ENCODE peak calls at places on chromosomes 6 and 20, in five cellular contexts. D is iris pigment epithelial cell, U is T-cell, B is GDM1, F is NCI-H510A treated with DMSO at 0.1 percent for 48 hours. L is an unnamed sample.

GRCh38 chr6:75563032-75563431 is 38.6 kb upstream of the SENP6 start:
- DNase-seq in D (peak), U (no peak), B (no peak), F (no peak), L (peak)

GRCh38 chr6:162082520-162082919 is 645.0 kb downstream of the PRKN start:
- DNase-seq in D (no peak), U (no peak), B (no peak), F (no peak), L (no peak)

GRCh38 chr20:61942526-61942925 is 123.2 kb downstream of the TAF4 start:
- DNase-seq in D (no peak), U (no peak), B (no peak), F (no peak), L (no peak)

GRCh38 chr20:61853073-61854005 is 212.3 kb downstream of the TAF4 start:
- DNase-seq in D (no peak), U (no peak), B (no peak), F (no peak), L (no peak)

GRCh38 chr6:163554663-163555062 is 140.1 kb downstream of the QKI start:
- DNase-seq in D (peak), U (peak), B (peak), F (no peak), L (peak)

GRCh38 chr6:79617521-79617941 is 13.6 kb upstream of the SH3BGRL2 start:
- DNase-seq in D (no peak), U (no peak), B (no peak), F (peak), L (no peak)

GRCh38 chr20:25223179-25223661 is 24.7 kb upstream of the PYGB start:
- DNase-seq in D (peak), U (no peak), B (no peak), F (no peak), L (no peak)

GRCh38 chr6:86856937-86857563 is 80.3 kb upstream of the HTR1E start:
- DNase-seq in D (peak), U (no peak), B (no peak), F (peak), L (peak)

GRCh38 chr20:6074145-6074561 is 20.3 kb upstream of the LRRN4 start:
- DNase-seq in D (peak), U (no peak), B (peak), F (peak), L (no peak)

GRCh38 chr6:24856954-24857670 is 58.4 kb upstream of the ARMH2 start:
- DNase-seq in D (no peak), U (no peak), B (no peak), F (no peak), L (no peak)

GRCh38 chr6:82178084-82178758 is 69.3 kb downstream of the IBTK start:
- DNase-seq in D (peak), U (no peak), B (no peak), F (peak), L (no peak)

GRCh38 chr20:38940644-38941043 is 14.4 kb downstream of the FAM83D start:
- DNase-seq in D (no peak), U (no peak), B (no peak), F (no peak), L (no peak)

GRCh38 chr20:50248104-50248631 is 57.5 kb downstream of the CEBPB start:
- DNase-seq in D (peak), U (no peak), B (no peak), F (no peak), L (no peak)

GRCh38 chr20:53448875-53449274 is 144.8 kb downstream of the ZNF217 start:
- DNase-seq in D (no peak), U (no peak), B (no peak), F (no peak), L (no peak)

GRCh38 chr6:17086469-17086868 is 15.4 kb upstream of the STMND1 start:
- DNase-seq in D (peak), U (no peak), B (no peak), F (no peak), L (peak)

GRCh38 chr20:37741560-37741959 is 47.7 kb downstream of the CTNNBL1 start:
- DNase-seq in D (no peak), U (no peak), B (no peak), F (no peak), L (no peak)

GRCh38 chr6:163398796-163399195 is 15.7 kb upstream of the QKI start:
- DNase-seq in D (no peak), U (no peak), B (no peak), F (no peak), L (no peak)

GRCh38 chr20:13130707-13131103 is 90.4 kb upstream of the ISM1 start:
- DNase-seq in D (no peak), U (no peak), B (no peak), F (no peak), L (no peak)

GRCh38 chr20:51074062-51074461 is 51.2 kb upstream of the KCNG1 start:
- DNase-seq in D (no peak), U (no peak), B (no peak), F (no peak), L (no peak)

GRCh38 chr20:49583669-49584417 is 15.9 kb upstream of the PTGIS start:
- DNase-seq in D (peak), U (no peak), B (no peak), F (peak), L (no peak)

GRCh38 chr20:47318596-47319516 is 37.6 kb downstream of the ZMYND8 start:
- DNase-seq in D (peak), U (no peak), B (no peak), F (peak), L (peak)

GRCh38 chr6:73585566-73586415 is 65.0 kb upstream of the EEF1A1 start:
- DNase-seq in D (peak), U (no peak), B (peak), F (peak), L (no peak)

GRCh38 chr6:20729086-20729485 is 194.8 kb downstream of the CDKAL1 start:
- DNase-seq in D (no peak), U (no peak), B (no peak), F (no peak), L (no peak)

L was measured in NCI-H1417.